ENCODE peak calls at places on chromosome 1, in nine cellular contexts. K is suprapubic skin, I is mucosa of descending colon, E is SK-N-SH, G is ovary, S is lung, W is OCI-LY7, B is right atrium auricular region, O is HL-60. R is an unnamed sample.

GRCh38 chr1:4638347-4638734 is 16.1 kb upstream of the AJAP1 start:
- DNase-seq in I (no peak), S (no peak), W (no peak), O (no peak), B (no peak), G (no peak), E (no peak), K (no peak), R (no peak)

GRCh38 chr1:154878371-154879355 is 8.6 kb upstream of the KCNN3 start:
- DNase-seq in K (peak; percentile 84), I (peak; percentile 74), S (peak; percentile 78), O (peak; percentile 57), B (peak; percentile 82), G (peak; percentile 83), E (peak; percentile 87), W (peak; percentile 83), R (no peak)

GRCh38 chr1:109425902-109426277 is 358 bp downstream of the PSMA5 start:
- DNase-seq in W (peak; percentile 71), I (no peak), B (no peak), S (peak; percentile 62), G (no peak), E (no peak), O (peak; percentile 74), K (no peak), R (peak; percentile 26)

GRCh38 chr1:5574641-5575040 is 417.6 kb downstream of the NPHP4 start:
- DNase-seq in E (no peak), S (peak; percentile 20), W (no peak), G (no peak), B (peak; percentile 5), I (no peak), K (no peak), O (no peak), R (no peak)

GRCh38 chr1:214445846-214446614 is 105.4 kb downstream of the PTPN14 start:
- DNase-seq in O (no peak), E (no peak), I (no peak), K (no peak), G (no peak), W (no peak), S (no peak), B (no peak), R (no peak)

GRCh38 chr1:31771891-31772668 is 7.9 kb upstream of the ADGRB2 start:
- DNase-seq in S (no peak), O (no peak), K (no peak), W (peak; percentile 40), B (no peak), I (no peak), G (no peak), E (no peak), R (no peak)

GRCh38 chr1:47216278-47217059 is 15.6 kb downstream of the TAL1 start:
- DNase-seq in O (no peak), I (no peak), W (no peak), K (no peak), B (no peak), E (no peak), S (no peak), G (no peak), R (no peak)

GRCh38 chr1:20442920-20443625 is 42.9 kb downstream of the CAMK2N1 start:
- DNase-seq in G (no peak), K (peak; percentile 50), O (no peak), W (no peak), B (no peak), I (no peak), S (no peak), E (peak; percentile 71), R (no peak)

GRCh38 chr1:103197266-103197665 is 88.9 kb upstream of the COL11A1 start:
- DNase-seq in E (no peak), W (no peak), G (no peak), O (no peak), K (no peak), I (no peak), S (no peak), B (no peak), R (no peak)

GRCh38 chr1:210364479-210364878 is 35.8 kb downstream of the HHAT start:
- DNase-seq in K (no peak), S (no peak), B (no peak), W (no peak), G (no peak), O (no peak), E (no peak), I (no peak), R (no peak)

GRCh38 chr1:211833174-211833820 is 2.7 kb upstream of the LPGAT1 start:
- DNase-seq in E (no peak), B (no peak), I (no peak), W (no peak), O (no peak), G (no peak), K (no peak), S (no peak), R (no peak)

GRCh38 chr1:40772146-40772770 is 11.3 kb upstream of the KCNQ4 start:
- DNase-seq in K (no peak), W (no peak), S (no peak), G (no peak), E (no peak), O (no peak), I (no peak), B (no peak), R (no peak)

GRCh38 chr1:40768146-40768990 is 15.2 kb upstream of the KCNQ4 start:
- DNase-seq in G (no peak), I (no peak), B (no peak), E (no peak), S (no peak), O (no peak), K (no peak), W (no peak), R (no peak)

GRCh38 chr1:40766560-40766959 is 17.0 kb upstream of the KCNQ4 start:
- DNase-seq in K (no peak), O (no peak), G (no peak), B (no peak), E (no peak), I (no peak), S (no peak), W (no peak), R (no peak)

GRCh38 chr1:40770296-40771070 is 13.1 kb upstream of the KCNQ4 start:
- DNase-seq in E (no peak), W (no peak), G (no peak), O (no peak), I (no peak), S (no peak), K (no peak), B (no peak), R (no peak)

DNA sequence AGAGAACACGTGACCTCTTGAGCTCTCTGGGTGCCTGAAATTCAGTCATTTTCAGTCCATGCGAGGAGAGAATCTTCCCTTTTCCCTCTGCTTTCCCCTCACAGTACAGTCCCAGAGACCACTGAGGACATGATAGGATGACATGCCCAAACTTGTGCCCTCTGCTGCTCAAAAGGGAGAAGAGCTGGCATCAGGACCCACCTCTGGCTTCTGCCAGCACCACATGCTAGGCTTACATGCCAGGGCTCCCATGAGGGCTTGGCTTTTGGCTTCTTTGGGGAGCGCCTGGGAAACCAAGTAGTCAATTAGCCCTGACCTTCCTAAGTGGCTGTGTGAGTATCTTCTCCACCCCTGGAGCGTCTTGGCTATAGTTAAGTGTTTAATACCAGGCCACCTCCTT is 13.8 kb upstream of the KCNQ4 start:
- DNase-seq in K (no peak), S (no peak), G (no peak), O (no peak), I (no peak), E (no peak), W (peak; percentile 17), B (peak; percentile 54), R (no peak)
- TF ChIP-seq CTCF in K (no peak), S (no peak), G (no peak), O (no peak), I (no peak), E (peak; percentile 43), W (peak; percentile 54), B (peak; percentile 19), R (peak; percentile 25)

DNA sequence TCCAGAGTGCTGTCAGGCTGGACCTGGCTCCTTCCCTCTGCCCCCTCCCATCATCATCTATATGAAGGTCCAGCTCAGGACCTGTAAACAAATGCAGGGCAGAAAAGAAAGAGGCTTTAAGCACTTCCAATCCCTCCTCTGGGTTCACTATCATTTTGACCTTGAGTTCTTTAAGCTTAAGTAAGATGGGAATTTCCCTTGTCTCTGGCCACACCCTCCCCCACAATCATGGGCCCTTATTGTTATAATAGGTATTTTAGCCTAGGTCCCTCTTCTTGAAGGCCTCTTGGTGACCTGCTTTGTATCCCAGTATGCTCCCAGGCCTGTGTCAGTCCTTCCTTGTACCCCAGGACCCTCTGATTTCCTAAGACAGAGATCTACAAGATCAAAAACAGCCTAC is 45.1 kb upstream of the EPS15 start:
- DNase-seq in S (no peak), G (no peak), W (no peak), K (no peak), O (no peak), E (no peak), I (no peak), B (no peak), R (no peak)
- H3K4me3 ChIP-seq in S (no peak overlapping the region), G (no peak overlapping the region), W (no peak overlapping the region), K (no peak overlapping the region), O (no peak overlapping the region), E (no peak overlapping the region), I (no peak overlapping the region), B (no peak overlapping the region), R (no peak overlapping the region)

DNA sequence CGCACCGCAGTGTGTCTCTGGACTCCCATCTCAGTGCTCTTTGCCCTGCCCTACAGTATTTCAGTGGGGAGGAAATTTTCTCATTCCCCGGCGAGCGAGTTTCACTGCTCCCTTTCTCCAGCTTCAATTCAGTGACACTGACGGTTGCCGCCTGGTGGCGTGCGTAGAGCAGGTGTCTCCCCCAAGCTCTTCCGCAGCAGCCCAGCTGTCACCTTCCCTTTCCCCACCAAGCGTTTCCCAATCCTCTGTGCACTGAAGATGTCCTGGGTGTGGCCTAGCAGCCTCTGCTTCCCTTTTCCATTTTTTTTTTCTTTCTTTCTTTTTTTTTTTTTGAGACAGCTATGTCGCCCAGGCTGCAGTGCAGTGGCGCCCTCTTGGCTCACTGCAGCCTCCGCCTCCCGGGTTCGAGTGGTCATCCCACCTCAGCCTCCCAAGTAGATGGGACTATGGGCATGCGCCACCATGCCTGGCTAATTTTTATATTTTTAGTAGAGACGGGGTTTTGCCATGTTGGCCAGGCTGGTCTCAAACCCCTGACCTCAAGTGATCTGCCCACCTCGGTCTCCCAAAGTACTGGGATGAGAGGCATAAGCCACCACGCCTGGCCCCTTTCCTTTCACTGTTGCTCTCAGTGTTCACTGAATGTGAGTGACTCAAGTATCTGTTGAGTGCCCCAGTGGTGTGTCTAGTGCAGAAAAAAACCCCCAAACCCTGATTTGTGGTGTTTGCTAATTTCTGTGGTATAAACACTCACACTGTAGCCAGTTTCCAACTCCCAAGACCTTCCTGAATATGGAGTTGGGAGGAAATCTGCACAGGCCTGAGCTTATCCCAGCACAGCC is 30.1 kb downstream of the TNFRSF1B start:
- DNase-seq in E (no peak), W (peak; percentile 32), G (no peak), I (no peak), O (peak; percentile 98), B (no peak), S (peak; percentile 56), K (no peak), R (no peak)
- TF ChIP-seq CTCF in E (no peak), W (peak; percentile 79), G (no peak), I (no peak), O (peak; percentile 32), B (peak; percentile 44), S (no peak), K (no peak), R (no peak)

DNA sequence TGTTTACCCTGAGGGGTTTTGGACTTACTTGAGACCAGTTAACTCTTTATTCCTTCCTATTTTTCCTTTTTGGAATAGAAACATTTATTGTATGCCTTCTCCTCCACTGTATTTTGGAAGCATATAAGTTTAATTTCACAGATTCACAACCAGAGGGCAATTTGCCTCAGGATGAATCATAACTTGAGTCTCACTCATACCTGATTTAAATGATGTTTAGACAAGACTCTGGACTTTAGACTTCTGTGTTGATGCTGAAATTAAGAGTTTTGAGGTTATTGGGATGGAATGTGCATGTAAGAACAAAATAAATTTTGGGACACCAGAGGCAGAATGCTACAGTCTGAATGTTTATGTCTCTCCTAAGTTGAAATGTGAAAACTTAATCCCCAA is 7.1 kb upstream of the ADAM30 start:
- DNase-seq in W (no peak), B (no peak), E (no peak), S (no peak), K (no peak), I (no peak), O (no peak), G (no peak), R (no peak)
- H3K4me3 ChIP-seq in W (no peak overlapping the region), B (no peak overlapping the region), E (no peak overlapping the region), S (no peak overlapping the region), K (no peak overlapping the region), I (no peak overlapping the region), O (no peak overlapping the region), G (no peak overlapping the region), R (no peak overlapping the region)